ENCODE peak calls at places on chromosomes 12 and 14, in five cellular contexts. One of them, this sample, is unnamed.

GRCh38 chr14:51401756-51402155 is 161.7 kb downstream of the TMX1 start:
- DNase-seq in fibroblast of mammary gland: peak
- DNase-seq in foreskin fibroblast: no peak
- DNase-seq in OCI-LY7: no peak
- DNase-seq in activated naive CD8-positive, alpha-beta T cell treated with anti-CD3 and anti-CD28 coated beads, Interleukin-2, amount 50 U/mL, for 24 hours: no peak
- DNase-seq in this sample: no peak

GRCh38 chr12:132207083-132207775 is 63.0 kb downstream of the NOC4L start:
- DNase-seq in fibroblast of mammary gland: no peak
- DNase-seq in foreskin fibroblast: no peak
- DNase-seq in OCI-LY7: no peak
- DNase-seq in activated naive CD8-positive, alpha-beta T cell treated with anti-CD3 and anti-CD28 coated beads, Interleukin-2, amount 50 U/mL, for 24 hours: no peak
- DNase-seq in this sample: no peak

GRCh38 chr14:72825486-72825885 is 68.4 kb downstream of the DPF3 start:
- DNase-seq in fibroblast of mammary gland: no peak
- DNase-seq in foreskin fibroblast: no peak
- DNase-seq in OCI-LY7: no peak
- DNase-seq in activated naive CD8-positive, alpha-beta T cell treated with anti-CD3 and anti-CD28 coated beads, Interleukin-2, amount 50 U/mL, for 24 hours: no peak
- DNase-seq in this sample: no peak

GRCh38 chr12:99277566-99277965 is 370.0 kb upstream of the GARIN6 start:
- DNase-seq in fibroblast of mammary gland: no peak
- DNase-seq in foreskin fibroblast: no peak
- DNase-seq in OCI-LY7: no peak
- DNase-seq in activated naive CD8-positive, alpha-beta T cell treated with anti-CD3 and anti-CD28 coated beads, Interleukin-2, amount 50 U/mL, for 24 hours: no peak
- DNase-seq in this sample: no peak

GRCh38 chr12:59737725-59738463 is 142.1 kb downstream of the SLC16A7 start:
- DNase-seq in fibroblast of mammary gland: peak
- DNase-seq in foreskin fibroblast: peak
- DNase-seq in OCI-LY7: no peak
- DNase-seq in activated naive CD8-positive, alpha-beta T cell treated with anti-CD3 and anti-CD28 coated beads, Interleukin-2, amount 50 U/mL, for 24 hours: no peak
- DNase-seq in this sample: peak

GRCh38 chr12:11573880-11574279 is 75.6 kb upstream of the ETV6 start:
- DNase-seq in fibroblast of mammary gland: no peak
- DNase-seq in foreskin fibroblast: no peak
- DNase-seq in OCI-LY7: no peak
- DNase-seq in activated naive CD8-positive, alpha-beta T cell treated with anti-CD3 and anti-CD28 coated beads, Interleukin-2, amount 50 U/mL, for 24 hours: no peak
- DNase-seq in this sample: no peak

GRCh38 chr14:97021571-97022171 is 224.5 kb downstream of the VRK1 start:
- DNase-seq in fibroblast of mammary gland: no peak
- DNase-seq in foreskin fibroblast: no peak
- DNase-seq in OCI-LY7: no peak
- DNase-seq in activated naive CD8-positive, alpha-beta T cell treated with anti-CD3 and anti-CD28 coated beads, Interleukin-2, amount 50 U/mL, for 24 hours: no peak
- DNase-seq in this sample: no peak

GRCh38 chr14:21505009-21505553 is 6.1 kb downstream of the METTL3 start:
- DNase-seq in fibroblast of mammary gland: no peak
- DNase-seq in foreskin fibroblast: no peak
- DNase-seq in OCI-LY7: no peak
- DNase-seq in activated naive CD8-positive, alpha-beta T cell treated with anti-CD3 and anti-CD28 coated beads, Interleukin-2, amount 50 U/mL, for 24 hours: no peak
- DNase-seq in this sample: peak

GRCh38 chr12:130872179-130873096 is 572 bp downstream of the RAN start:
- DNase-seq in fibroblast of mammary gland: no peak
- DNase-seq in foreskin fibroblast: peak
- DNase-seq in OCI-LY7: peak
- DNase-seq in activated naive CD8-positive, alpha-beta T cell treated with anti-CD3 and anti-CD28 coated beads, Interleukin-2, amount 50 U/mL, for 24 hours: peak
- DNase-seq in this sample: no peak

GRCh38 chr12:62481843-62482540 is 15.4 kb downstream of the MON2 start:
- DNase-seq in fibroblast of mammary gland: no peak
- DNase-seq in foreskin fibroblast: no peak
- DNase-seq in OCI-LY7: no peak
- DNase-seq in activated naive CD8-positive, alpha-beta T cell treated with anti-CD3 and anti-CD28 coated beads, Interleukin-2, amount 50 U/mL, for 24 hours: no peak
- DNase-seq in this sample: no peak

GRCh38 chr12:14473707-14474287 is 93.9 kb downstream of the PLBD1 start:
- DNase-seq in fibroblast of mammary gland: peak
- DNase-seq in foreskin fibroblast: peak
- DNase-seq in OCI-LY7: peak
- DNase-seq in activated naive CD8-positive, alpha-beta T cell treated with anti-CD3 and anti-CD28 coated beads, Interleukin-2, amount 50 U/mL, for 24 hours: no peak
- DNase-seq in this sample: peak

GRCh38 chr12:106079148-106079738 is 59.5 kb downstream of the NUAK1 start:
- DNase-seq in fibroblast of mammary gland: no peak
- DNase-seq in foreskin fibroblast: no peak
- DNase-seq in OCI-LY7: no peak
- DNase-seq in activated naive CD8-positive, alpha-beta T cell treated with anti-CD3 and anti-CD28 coated beads, Interleukin-2, amount 50 U/mL, for 24 hours: no peak
- DNase-seq in this sample: no peak

GRCh38 chr12:116941188-116941587 is 30.4 kb downstream of the FBXW8 start:
- DNase-seq in fibroblast of mammary gland: no peak
- DNase-seq in foreskin fibroblast: no peak
- DNase-seq in OCI-LY7: no peak
- DNase-seq in activated naive CD8-positive, alpha-beta T cell treated with anti-CD3 and anti-CD28 coated beads, Interleukin-2, amount 50 U/mL, for 24 hours: no peak
- DNase-seq in this sample: no peak

GRCh38 chr14:105376521-105377440 is 21.6 kb upstream of the TEX22 start:
- DNase-seq in fibroblast of mammary gland: no peak
- DNase-seq in foreskin fibroblast: no peak
- DNase-seq in OCI-LY7: peak
- DNase-seq in activated naive CD8-positive, alpha-beta T cell treated with anti-CD3 and anti-CD28 coated beads, Interleukin-2, amount 50 U/mL, for 24 hours: no peak
- DNase-seq in this sample: no peak

GRCh38 chr12:30585877-30586276 is 109.8 kb downstream of the IPO8 start:
- DNase-seq in fibroblast of mammary gland: no peak
- DNase-seq in foreskin fibroblast: no peak
- DNase-seq in OCI-LY7: no peak
- DNase-seq in activated naive CD8-positive, alpha-beta T cell treated with anti-CD3 and anti-CD28 coated beads, Interleukin-2, amount 50 U/mL, for 24 hours: no peak
- DNase-seq in this sample: no peak

GRCh38 chr12:42186793-42187192 is 42.1 kb upstream of the GXYLT1 start:
- DNase-seq in fibroblast of mammary gland: no peak
- DNase-seq in foreskin fibroblast: no peak
- DNase-seq in OCI-LY7: no peak
- DNase-seq in activated naive CD8-positive, alpha-beta T cell treated with anti-CD3 and anti-CD28 coated beads, Interleukin-2, amount 50 U/mL, for 24 hours: no peak
- DNase-seq in this sample: no peak

GRCh38 chr12:95279835-95280234 is 62.2 kb downstream of the VEZT start:
- DNase-seq in fibroblast of mammary gland: no peak
- DNase-seq in foreskin fibroblast: no peak
- DNase-seq in OCI-LY7: no peak
- DNase-seq in activated naive CD8-positive, alpha-beta T cell treated with anti-CD3 and anti-CD28 coated beads, Interleukin-2, amount 50 U/mL, for 24 hours: no peak
- DNase-seq in this sample: no peak

GRCh38 chr12:57746025-57746424 is 1.2 kb downstream of the TSPAN31 start:
- DNase-seq in fibroblast of mammary gland: no peak
- DNase-seq in foreskin fibroblast: no peak
- DNase-seq in OCI-LY7: no peak
- DNase-seq in activated naive CD8-positive, alpha-beta T cell treated with anti-CD3 and anti-CD28 coated beads, Interleukin-2, amount 50 U/mL, for 24 hours: no peak
- DNase-seq in this sample: no peak

GRCh38 chr12:93595336-93595735 is 22.9 kb downstream of the SOCS2 start:
- DNase-seq in fibroblast of mammary gland: no peak
- DNase-seq in foreskin fibroblast: no peak
- DNase-seq in OCI-LY7: no peak
- DNase-seq in activated naive CD8-positive, alpha-beta T cell treated with anti-CD3 and anti-CD28 coated beads, Interleukin-2, amount 50 U/mL, for 24 hours: no peak
- DNase-seq in this sample: no peak

GRCh38 chr14:65302571-65303184 is 109.9 kb upstream of the FUT8 start:
- DNase-seq in fibroblast of mammary gland: no peak
- DNase-seq in foreskin fibroblast: no peak
- DNase-seq in OCI-LY7: peak
- DNase-seq in activated naive CD8-positive, alpha-beta T cell treated with anti-CD3 and anti-CD28 coated beads, Interleukin-2, amount 50 U/mL, for 24 hours: peak
- DNase-seq in this sample: no peak

GRCh38 chr14:56271988-56272387 is 153.8 kb downstream of the PELI2 start:
- DNase-seq in fibroblast of mammary gland: peak
- DNase-seq in foreskin fibroblast: peak
- DNase-seq in OCI-LY7: no peak
- DNase-seq in activated naive CD8-positive, alpha-beta T cell treated with anti-CD3 and anti-CD28 coated beads, Interleukin-2, amount 50 U/mL, for 24 hours: no peak
- DNase-seq in this sample: no peak

GRCh38 chr14:50821471-50822464 is 9.2 kb downstream of the NIN start:
- DNase-seq in fibroblast of mammary gland: no peak
- DNase-seq in foreskin fibroblast: no peak
- DNase-seq in OCI-LY7: no peak
- DNase-seq in activated naive CD8-positive, alpha-beta T cell treated with anti-CD3 and anti-CD28 coated beads, Interleukin-2, amount 50 U/mL, for 24 hours: peak
- DNase-seq in this sample: no peak

GRCh38 chr12:65609359-65609771 is 214.9 kb upstream of the HMGA2 start:
- DNase-seq in fibroblast of mammary gland: peak
- DNase-seq in foreskin fibroblast: peak
- DNase-seq in OCI-LY7: no peak
- DNase-seq in activated naive CD8-positive, alpha-beta T cell treated with anti-CD3 and anti-CD28 coated beads, Interleukin-2, amount 50 U/mL, for 24 hours: no peak
- DNase-seq in this sample: no peak

GRCh38 chr12:117352260-117352659 is 9.2 kb downstream of the NOS1 start:
- DNase-seq in fibroblast of mammary gland: no peak
- DNase-seq in foreskin fibroblast: no peak
- DNase-seq in OCI-LY7: no peak
- DNase-seq in activated naive CD8-positive, alpha-beta T cell treated with anti-CD3 and anti-CD28 coated beads, Interleukin-2, amount 50 U/mL, for 24 hours: no peak
- DNase-seq in this sample: no peak

GRCh38 chr12:2834581-2835491 is at the start of gene NRIP2:
- DNase-seq in fibroblast of mammary gland: peak
- DNase-seq in foreskin fibroblast: peak
- DNase-seq in OCI-LY7: no peak
- DNase-seq in activated naive CD8-positive, alpha-beta T cell treated with anti-CD3 and anti-CD28 coated beads, Interleukin-2, amount 50 U/mL, for 24 hours: no peak
- DNase-seq in this sample: no peak

GRCh38 chr12:69027411-69027811 is 94.4 kb upstream of the CPM start:
- DNase-seq in fibroblast of mammary gland: peak
- DNase-seq in foreskin fibroblast: peak
- DNase-seq in OCI-LY7: no peak
- DNase-seq in activated naive CD8-positive, alpha-beta T cell treated with anti-CD3 and anti-CD28 coated beads, Interleukin-2, amount 50 U/mL, for 24 hours: no peak
- DNase-seq in this sample: no peak

GRCh38 chr14:104359301-104359968 is 220.1 kb upstream of the C14orf180 start:
- DNase-seq in fibroblast of mammary gland: no peak
- DNase-seq in foreskin fibroblast: no peak
- DNase-seq in OCI-LY7: no peak
- DNase-seq in activated naive CD8-positive, alpha-beta T cell treated with anti-CD3 and anti-CD28 coated beads, Interleukin-2, amount 50 U/mL, for 24 hours: no peak
- DNase-seq in this sample: no peak

GRCh38 chr12:45324391-45324790 is 108.5 kb downstream of the ANO6 start:
- DNase-seq in fibroblast of mammary gland: no peak
- DNase-seq in foreskin fibroblast: no peak
- DNase-seq in OCI-LY7: no peak
- DNase-seq in activated naive CD8-positive, alpha-beta T cell treated with anti-CD3 and anti-CD28 coated beads, Interleukin-2, amount 50 U/mL, for 24 hours: no peak
- DNase-seq in this sample: no peak

GRCh38 chr12:82366182-82366581 is 7.9 kb downstream of the METTL25 start:
- DNase-seq in fibroblast of mammary gland: peak
- DNase-seq in foreskin fibroblast: peak
- DNase-seq in OCI-LY7: no peak
- DNase-seq in activated naive CD8-positive, alpha-beta T cell treated with anti-CD3 and anti-CD28 coated beads, Interleukin-2, amount 50 U/mL, for 24 hours: no peak
- DNase-seq in this sample: no peak

GRCh38 chr12:52213541-52214420 is 19.3 kb upstream of the KRT7 start:
- DNase-seq in fibroblast of mammary gland: peak
- DNase-seq in foreskin fibroblast: peak
- DNase-seq in OCI-LY7: peak
- DNase-seq in activated naive CD8-positive, alpha-beta T cell treated with anti-CD3 and anti-CD28 coated beads, Interleukin-2, amount 50 U/mL, for 24 hours: peak
- DNase-seq in this sample: peak

GRCh38 chr12:2495452-2496112 is 299.2 kb upstream of the FKBP4 start:
- DNase-seq in fibroblast of mammary gland: no peak
- DNase-seq in foreskin fibroblast: no peak
- DNase-seq in OCI-LY7: no peak
- DNase-seq in activated naive CD8-positive, alpha-beta T cell treated with anti-CD3 and anti-CD28 coated beads, Interleukin-2, amount 50 U/mL, for 24 hours: no peak
- DNase-seq in this sample: no peak

GRCh38 chr12:124525455-124525854 is 42.0 kb downstream of the NCOR2 start:
- DNase-seq in fibroblast of mammary gland: no peak
- DNase-seq in foreskin fibroblast: peak
- DNase-seq in OCI-LY7: no peak
- DNase-seq in activated naive CD8-positive, alpha-beta T cell treated with anti-CD3 and anti-CD28 coated beads, Interleukin-2, amount 50 U/mL, for 24 hours: no peak
- DNase-seq in this sample: no peak

GRCh38 chr14:94401083-94401482 is 12.7 kb upstream of the SERPINA1 start:
- DNase-seq in fibroblast of mammary gland: no peak
- DNase-seq in foreskin fibroblast: no peak
- DNase-seq in OCI-LY7: no peak
- DNase-seq in activated naive CD8-positive, alpha-beta T cell treated with anti-CD3 and anti-CD28 coated beads, Interleukin-2, amount 50 U/mL, for 24 hours: no peak
- DNase-seq in this sample: no peak

GRCh38 chr14:81031488-81031887 is 76.1 kb downstream of the TSHR start:
- DNase-seq in fibroblast of mammary gland: no peak
- DNase-seq in foreskin fibroblast: no peak
- DNase-seq in OCI-LY7: no peak
- DNase-seq in activated naive CD8-positive, alpha-beta T cell treated with anti-CD3 and anti-CD28 coated beads, Interleukin-2, amount 50 U/mL, for 24 hours: no peak
- DNase-seq in this sample: no peak

GRCh38 chr14:52906141-52906601 is 44.7 kb downstream of the FERMT2 start:
- DNase-seq in fibroblast of mammary gland: peak
- DNase-seq in foreskin fibroblast: peak
- DNase-seq in OCI-LY7: no peak
- DNase-seq in activated naive CD8-positive, alpha-beta T cell treated with anti-CD3 and anti-CD28 coated beads, Interleukin-2, amount 50 U/mL, for 24 hours: no peak
- DNase-seq in this sample: no peak

GRCh38 chr12:98799411-98799810 is 154.3 kb downstream of the APAF1 start:
- DNase-seq in fibroblast of mammary gland: no peak
- DNase-seq in foreskin fibroblast: no peak
- DNase-seq in OCI-LY7: no peak
- DNase-seq in activated naive CD8-positive, alpha-beta T cell treated with anti-CD3 and anti-CD28 coated beads, Interleukin-2, amount 50 U/mL, for 24 hours: no peak
- DNase-seq in this sample: no peak

GRCh38 chr14:51727526-51727925 is 75.8 kb downstream of the FRMD6 start:
- DNase-seq in fibroblast of mammary gland: no peak
- DNase-seq in foreskin fibroblast: no peak
- DNase-seq in OCI-LY7: no peak
- DNase-seq in activated naive CD8-positive, alpha-beta T cell treated with anti-CD3 and anti-CD28 coated beads, Interleukin-2, amount 50 U/mL, for 24 hours: no peak
- DNase-seq in this sample: no peak

GRCh38 chr12:42135264-42135814 is 9.3 kb downstream of the GXYLT1 start:
- DNase-seq in fibroblast of mammary gland: peak
- DNase-seq in foreskin fibroblast: peak
- DNase-seq in OCI-LY7: no peak
- DNase-seq in activated naive CD8-positive, alpha-beta T cell treated with anti-CD3 and anti-CD28 coated beads, Interleukin-2, amount 50 U/mL, for 24 hours: no peak
- DNase-seq in this sample: no peak